ENCODE peak calls at places on chromosomes 6 and 20, in four cellular contexts. Y is OCI-LY7, M is fibroblast of lung, B is lower leg skin. G is an unnamed sample.

GRCh38 chr6:85389180-85389797 is 60.6 kb upstream of the NT5E start:
- DNase-seq in M (no peak), Y (no peak), B (no peak), G (no peak)

GRCh38 chr20:48682529-48683385 is 145.0 kb downstream of the PREX1 start:
- DNase-seq in B (peak), Y (no peak), M (peak), G (no peak)

GRCh38 chr20:34485068-34485634 is 31.1 kb upstream of the DYNLRB1 start:
- DNase-seq in B (no peak), M (no peak), Y (no peak), G (no peak)

GRCh38 chr6:141110486-141110885 is 1022.2 kb upstream of the GJE1 start:
- DNase-seq in Y (no peak), B (no peak), M (peak), G (no peak)

GRCh38 chr20:56343861-56344381 is 14.9 kb upstream of the FAM210B start:
- DNase-seq in M (peak), B (no peak), Y (no peak), G (peak)

GRCh38 chr20:3887870-3888614 is 1.1 kb upstream of the PANK2 start:
- DNase-seq in B (no peak), M (peak), Y (no peak), G (no peak)

GRCh38 chr20:13338097-13338661 is 117.1 kb downstream of the ISM1 start:
- DNase-seq in B (no peak), Y (no peak), M (no peak), G (no peak)

GRCh38 chr20:51934301-51935002 is 132.1 kb upstream of the SALL4 start:
- DNase-seq in M (no peak), B (no peak), Y (no peak), G (no peak)

GRCh38 chr20:53652090-53652858 is 58.6 kb upstream of the ZNF217 start:
- DNase-seq in M (no peak), Y (peak), B (no peak), G (peak)

GRCh38 chr20:50297498-50298348 is 107.1 kb downstream of the CEBPB start:
- DNase-seq in B (no peak), M (no peak), Y (peak), G (no peak)

GRCh38 chr20:46139908-46140482 is 21.9 kb downstream of the CD40 start:
- DNase-seq in M (no peak), B (peak), Y (no peak), G (no peak)

GRCh38 chr20:46350201-46350985 is 42.1 kb upstream of the CDH22 start:
- DNase-seq in B (no peak), Y (peak), M (peak), G (peak)

GRCh38 chr6:157763129-157763893 is 59.7 kb upstream of the SNX9 start:
- DNase-seq in M (peak), Y (no peak), B (peak), G (no peak)

GRCh38 chr6:3758842-3759144 is 7.3 kb upstream of the PXDC1 start:
- DNase-seq in M (no peak), B (no peak), Y (no peak), G (no peak)

GRCh38 chr6:163408352-163408991 is 6.0 kb upstream of the QKI start:
- DNase-seq in M (no peak), B (no peak), Y (no peak), G (no peak)

GRCh38 chr20:44126445-44126844 is 60.5 kb downstream of the JPH2 start:
- DNase-seq in M (no peak), Y (no peak), B (no peak), G (no peak)

GRCh38 chr6:11103065-11103464 is 8.5 kb downstream of the ERVFRD-1 start:
- DNase-seq in B (no peak), Y (no peak), M (no peak), G (no peak)

GRCh38 chr6:127457444-127458064 is 1.6 kb downstream of the KIAA0408 start:
- DNase-seq in Y (no peak), M (peak), B (peak), G (no peak)

GRCh38 chr20:54199721-54200176 is 8.1 kb upstream of the PFDN4 start:
- DNase-seq in B (peak), M (peak), Y (peak), G (peak)

GRCh38 chr20:54234991-54235390 is 27.1 kb downstream of the PFDN4 start:
- DNase-seq in Y (no peak), M (no peak), B (no peak), G (no peak)

GRCh38 chr6:112245511-112246203 is 8.7 kb downstream of the LAMA4 start:
- DNase-seq in M (peak), B (no peak), Y (no peak), G (no peak)

GRCh38 chr20:3000852-3001523 is 42.4 kb upstream of the GNRH2 start:
- DNase-seq in M (peak), B (no peak), Y (peak), G (no peak)

GRCh38 chr6:108009894-108010293 is 51.9 kb upstream of the SEC63 start:
- DNase-seq in Y (no peak), B (no peak), M (no peak), G (no peak)

GRCh38 chr20:58251979-58252591 is 23.6 kb upstream of the ANKRD60 start:
- DNase-seq in B (no peak), M (peak), Y (no peak), G (no peak)

GRCh38 chr6:131924881-131925474 is 26.2 kb downstream of the CCN2 start:
- DNase-seq in B (no peak), Y (peak), M (peak), G (no peak)

GRCh38 chr20:35290887-35291417 is 1.3 kb downstream of the FAM83C start:
- DNase-seq in B (no peak), M (no peak), Y (no peak), G (no peak)

GRCh38 chr6:155646443-155646842 is 190.8 kb upstream of the NOX3 start:
- DNase-seq in M (peak), Y (no peak), B (no peak), G (no peak)

GRCh38 chr20:45408646-45409213 is 641 bp downstream of the DBNDD2 start:
- DNase-seq in B (no peak), M (no peak), Y (peak), G (peak)

GRCh38 chr6:100258752-100259151 is 206.0 kb downstream of the SIM1 start:
- DNase-seq in M (no peak), B (no peak), Y (no peak), G (no peak)

GRCh38 chr6:158384671-158385110 is 72.4 kb downstream of the TULP4 start:
- DNase-seq in Y (no peak), M (peak), B (no peak), G (no peak)

DNA sequence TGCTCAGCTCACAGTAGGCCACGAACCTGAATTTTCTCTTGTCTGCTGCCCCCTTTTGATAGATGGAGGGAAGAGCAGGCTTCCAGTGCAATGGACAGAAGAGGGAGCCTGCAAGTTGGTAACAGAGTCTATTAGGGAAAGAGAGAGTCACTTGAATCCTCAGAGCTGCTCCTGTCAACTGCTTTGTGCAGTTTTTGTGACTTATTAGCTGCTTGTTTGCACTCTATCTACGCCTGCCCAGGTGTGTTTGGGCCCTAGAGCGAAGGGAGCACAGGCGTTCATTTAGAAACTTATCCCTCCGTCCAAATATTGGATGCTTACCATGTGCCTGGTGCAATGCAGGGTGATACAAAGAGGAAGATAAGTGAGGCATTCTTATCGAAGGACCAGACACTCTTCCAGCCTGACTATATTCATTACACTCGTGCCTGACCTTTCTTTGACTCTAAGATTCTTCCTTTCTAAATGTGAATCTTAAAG is 11.6 kb upstream of the SLC2A12 start:
- DNase-seq in Y (peak), B (peak), M (peak), G (peak)
- TF ChIP-seq CTCF in Y (peak), B (no peak), M (peak), G (peak)

GRCh38 chr6:40804905-40805304 is 217.7 kb upstream of the LRFN2 start:
- DNase-seq in B (no peak), Y (peak), M (no peak), G (no peak)
- TF ChIP-seq CTCF in B (no peak), Y (peak), M (no peak), G (no peak)

GRCh38 chr6:35601331-35602132 is 87.2 kb downstream of the FKBP5 start:
- DNase-seq in M (peak), B (peak), Y (no peak), G (no peak)
- TF ChIP-seq CTCF in M (no peak), B (no peak), Y (no peak), G (no peak)

GRCh38 chr6:43840490-43841218 is 70.6 kb downstream of the VEGFA start:
- DNase-seq in B (no peak), Y (no peak), M (peak), G (no peak)

GRCh38 chr6:43837501-43837900 is 67.5 kb downstream of the VEGFA start:
- DNase-seq in Y (no peak), B (no peak), M (no peak), G (no peak)

GRCh38 chr6:43836507-43836906 is 66.5 kb downstream of the VEGFA start:
- DNase-seq in M (peak), Y (no peak), B (no peak), G (no peak)

GRCh38 chr6:43835872-43836419 is 65.9 kb downstream of the VEGFA start:
- DNase-seq in M (no peak), B (no peak), Y (no peak), G (no peak)

DNA sequence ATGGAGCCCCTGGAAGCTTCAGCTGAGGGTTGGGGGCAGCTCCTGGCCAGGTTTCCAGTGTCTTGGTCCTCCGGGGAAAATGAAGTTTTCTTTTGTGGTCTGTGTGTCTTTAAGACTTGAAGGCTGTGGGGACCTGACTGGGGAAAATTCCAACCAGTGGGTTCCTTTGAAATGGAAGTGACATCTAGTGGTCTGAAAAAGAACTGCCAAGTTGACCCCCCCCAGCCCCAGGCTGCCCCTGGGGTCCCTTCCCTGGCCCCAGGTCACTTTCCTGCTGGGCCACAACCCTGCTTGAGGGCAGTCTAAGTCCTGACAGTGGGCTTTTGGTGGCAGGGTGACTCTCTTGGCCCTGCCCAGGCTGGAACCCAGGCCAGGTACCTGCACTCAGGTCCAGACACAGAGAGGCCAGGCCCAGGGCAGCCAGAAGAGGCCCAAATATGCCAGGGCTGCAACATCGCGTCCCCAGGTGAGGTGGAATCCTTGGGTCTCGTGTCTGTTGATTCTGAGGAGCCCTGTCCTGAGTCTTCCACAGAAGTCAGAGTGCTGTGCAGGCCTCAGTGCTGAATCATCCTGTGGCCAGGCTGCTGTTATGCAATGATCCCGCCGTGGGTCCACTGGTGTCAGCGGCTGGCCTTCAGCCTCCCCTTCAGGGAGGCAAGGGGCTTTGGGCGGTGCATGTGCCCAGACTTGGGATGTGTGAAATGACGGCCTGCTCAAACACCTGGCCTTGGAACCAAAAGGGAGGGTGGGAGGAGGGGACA is 68.4 kb downstream of the VEGFA start:
- DNase-seq in Y (peak), M (peak), B (no peak), G (peak)
- TF ChIP-seq CTCF in Y (peak), M (peak), B (no peak), G (peak)

GRCh38 chr20:63454729-63455567 is 17.5 kb downstream of the KCNQ2 start:
- DNase-seq in B (no peak), M (no peak), Y (no peak), G (no peak)

GRCh38 chr20:63455568-63455859 is 16.9 kb downstream of the KCNQ2 start:
- DNase-seq in B (no peak), M (no peak), Y (no peak), G (no peak)

GRCh38 chr20:63452341-63453028 is 20.0 kb downstream of the KCNQ2 start:
- DNase-seq in M (no peak), B (no peak), Y (no peak), G (no peak)

GRCh38 chr20:63451821-63452220 is 20.6 kb downstream of the KCNQ2 start:
- DNase-seq in B (no peak), M (no peak), Y (no peak), G (no peak)

GRCh38 chr20:63453029-63453523 is 19.4 kb downstream of the KCNQ2 start:
- DNase-seq in B (no peak), M (no peak), Y (no peak), G (peak)
- TF ChIP-seq CTCF in B (no peak), M (no peak), Y (no peak), G (no peak)

GRCh38 chr6:57216235-57217101 is 5.6 kb downstream of the RAB23 start:
- DNase-seq in B (peak), M (peak), Y (no peak), G (no peak)
- TF ChIP-seq CTCF in B (no peak), M (peak), Y (peak), G (no peak)

DNA sequence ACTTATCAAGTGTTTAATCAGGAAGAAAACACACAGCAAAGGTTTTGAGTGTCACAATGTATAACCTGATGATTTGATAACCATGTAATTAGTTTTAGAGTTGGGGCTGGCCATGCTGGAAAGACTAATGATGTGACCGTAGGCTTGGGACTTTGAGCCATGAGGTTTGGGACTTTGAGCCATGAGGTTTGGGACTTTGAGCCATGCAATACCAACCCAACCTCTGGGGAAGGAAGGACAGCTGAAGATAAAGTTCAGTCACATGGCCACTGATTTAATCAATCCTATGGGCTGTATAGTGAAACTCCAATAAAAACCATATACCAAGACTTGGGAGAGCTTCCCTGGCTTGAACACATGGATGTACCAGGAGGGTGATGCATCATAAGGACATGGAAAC is 32.8 kb downstream of the SLC35B3 start:
- DNase-seq in M (no peak), B (no peak), Y (no peak), G (no peak)
- TF ChIP-seq CTCF in M (no peak), B (no peak), Y (no peak), G (no peak)

DNA sequence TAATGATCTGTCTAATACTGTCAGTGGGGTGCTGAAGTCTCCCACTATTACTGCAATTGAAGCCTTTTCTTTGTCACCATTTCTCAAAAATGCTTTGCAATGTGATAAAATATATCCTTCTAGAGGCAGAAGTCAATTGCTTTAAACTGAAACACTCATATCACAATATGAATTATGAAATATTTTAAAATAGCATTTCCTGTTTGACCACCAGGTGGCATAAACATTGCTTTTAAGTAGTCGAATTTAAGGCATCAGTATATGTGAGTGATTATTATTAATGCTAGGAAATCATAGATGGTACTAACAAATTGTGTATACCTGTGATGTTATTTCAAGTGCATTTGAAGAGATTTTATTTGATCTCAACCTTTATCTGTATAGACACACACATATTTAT is 87.5 kb downstream of the MEI4 start:
- DNase-seq in M (peak), Y (peak), B (no peak), G (peak)
- TF ChIP-seq CTCF in M (no peak), Y (peak), B (no peak), G (no peak)

GRCh38 chr6:115468272-115469005 is 592.3 kb downstream of the FRK start:
- DNase-seq in B (no peak), M (no peak), Y (no peak), G (no peak)
- TF ChIP-seq CTCF in B (no peak), M (no peak), Y (no peak), G (no peak)

G was measured in GM20000.